ENCODE peak calls at places on chromosome 15, in nine cellular contexts. N is cardiac fibroblast; O is AG04450; J is heart left ventricle; T is AG08396; Y is stimulated activated CD4-positive, alpha-beta T cell treated with anti-CD3 and anti-CD28 coated beads, Interleukin-2, amount 100 ng/mL, for 48 hours; F is IMR-90; C is sigmoid colon; B is RPMI8226. S is an unnamed sample.

GRCh38 chr15:80012060-80012726 is 41.2 kb upstream of the BCL2A1 start:
- DNase-seq in Y (no peak), O (no peak), B (no peak), F (no peak), T (no peak), C (no peak), N (no peak), J (no peak), S (no peak)

GRCh38 chr15:35963316-35963715 is 417.4 kb upstream of the DPH6 start:
- DNase-seq in B (no peak), T (no peak), J (no peak), Y (no peak), O (no peak), N (peak; percentile 25), C (no peak), F (no peak), S (no peak)

GRCh38 chr15:96122077-96123027 is 208.1 kb upstream of the NR2F2 start:
- DNase-seq in J (no peak), O (no peak), B (no peak), C (no peak), T (no peak), Y (no peak), N (no peak), F (peak; percentile 48), S (no peak)

GRCh38 chr15:35547775-35548364 is 1.9 kb upstream of the DPH6 start:
- DNase-seq in T (no peak), O (no peak), Y (no peak), F (no peak), B (no peak), J (no peak), C (no peak), N (no peak), S (no peak)

GRCh38 chr15:86915811-86916331 is 836.2 kb downstream of the AGBL1 start:
- DNase-seq in O (peak; percentile 7), F (peak; percentile 13), J (peak; percentile 21), Y (no peak), B (peak; percentile 69), T (peak; percentile 7), C (no peak), N (peak; percentile 73), S (peak; percentile 37)

GRCh38 chr15:99424978-99425665 is 140.7 kb upstream of the MEF2A start:
- DNase-seq in B (no peak), N (peak; percentile 96), O (peak; percentile 62), T (peak; percentile 70), Y (peak; percentile 49), F (peak; percentile 90), J (peak; percentile 55), C (peak; percentile 71), S (peak; percentile 52)

GRCh38 chr15:63800245-63800644 is 33.5 kb downstream of the HERC1 start:
- DNase-seq in T (no peak), J (no peak), N (no peak), C (no peak), B (no peak), F (no peak), O (no peak), Y (no peak), S (no peak)

GRCh38 chr15:92846716-92847115 is 53.4 kb upstream of the CHD2 start:
- DNase-seq in F (peak; percentile 75), N (no peak), T (no peak), Y (no peak), C (no peak), J (no peak), O (peak; percentile 32), B (no peak), S (no peak)

GRCh38 chr15:23857028-23857641 is 170.0 kb upstream of the NDN start:
- DNase-seq in O (no peak), F (peak; percentile 22), Y (no peak), T (no peak), C (no peak), J (no peak), N (peak; percentile 13), B (peak; percentile 44), S (peak; percentile 20)

GRCh38 chr15:57259511-57260143 is 116.7 kb upstream of the CGNL1 start:
- DNase-seq in C (no peak), B (no peak), T (no peak), F (no peak), J (no peak), N (no peak), O (no peak), Y (no peak), S (peak; percentile 83)

GRCh38 chr15:60590935-60591490 is 112.1 kb upstream of the ICE2 start:
- DNase-seq in N (peak; percentile 42), Y (no peak), C (peak; percentile 76), F (peak; percentile 36), B (peak; percentile 55), O (no peak), J (peak; percentile 46), T (peak; percentile 65), S (peak; percentile 52)

GRCh38 chr15:64837502-64837901 is 4.2 kb upstream of the PLEKHO2 start:
- DNase-seq in N (no peak), Y (no peak), O (no peak), C (peak; percentile 67), F (no peak), J (no peak), T (no peak), B (no peak), S (no peak)

GRCh38 chr15:51170882-51171577 is 76.3 kb upstream of the TNFAIP8L3 start:
- DNase-seq in O (no peak), T (no peak), Y (no peak), J (no peak), F (no peak), C (no peak), N (no peak), B (no peak), S (no peak)

GRCh38 chr15:70179309-70179892 is 81.7 kb upstream of the TLE3 start:
- DNase-seq in Y (no peak), F (no peak), C (peak; percentile 21), B (no peak), N (peak; percentile 42), T (no peak), O (no peak), J (no peak), S (no peak)

GRCh38 chr15:58454950-58455401 is 23.2 kb downstream of the LIPC start:
- DNase-seq in F (no peak), C (no peak), B (peak; percentile 70), Y (no peak), T (no peak), O (no peak), N (no peak), J (no peak), S (peak; percentile 27)